ENCODE peak calls at places on chromosomes 7 and 10, in four cellular contexts. C is cardiac fibroblast, Y is nephron progenitor cell, H is heart right ventricle. P is an unnamed sample.

GRCh38 chr7:155459133-155459866 is 1.4 kb downstream of the EN2 start:
- DNase-seq in H (no peak), Y (no peak), C (no peak), P (no peak)

GRCh38 chr7:92064414-92065029 is 69.8 kb downstream of the CYP51A1 start:
- DNase-seq in H (no peak), C (no peak), Y (no peak), P (no peak)

GRCh38 chr10:125012851-125013528 is 71.1 kb downstream of the ZRANB1 start:
- DNase-seq in H (no peak), C (no peak), Y (no peak), P (no peak)

GRCh38 chr10:77125231-77125630 is 512.4 kb downstream of the KCNMA1 start:
- DNase-seq in C (no peak), H (no peak), Y (no peak), P (no peak)

GRCh38 chr10:117541909-117542705 is 439 bp upstream of the EMX2 start:
- DNase-seq in C (peak), Y (peak), H (no peak), P (peak)

GRCh38 chr7:111756687-111757178 is 194.4 kb upstream of the IMMP2L start:
- DNase-seq in Y (peak), C (peak), H (peak), P (peak)

GRCh38 chr7:32163141-32163806 is 93.1 kb upstream of the PDE1C start:
- DNase-seq in Y (no peak), H (peak), C (peak), P (peak)

GRCh38 chr7:128940494-128941322 is 3.0 kb downstream of the IRF5 start:
- DNase-seq in Y (no peak), C (no peak), H (peak), P (no peak)

GRCh38 chr10:5948999-5949759 is 28.2 kb downstream of the IL15RA start:
- DNase-seq in H (peak), C (peak), Y (peak), P (no peak)

GRCh38 chr7:146892151-146892550 is 775.5 kb downstream of the CNTNAP2 start:
- DNase-seq in H (no peak), C (no peak), Y (no peak), P (no peak)

GRCh38 chr7:134290286-134290685 is 26.4 kb downstream of the SLC35B4 start:
- DNase-seq in H (no peak), C (peak), Y (no peak), P (no peak)

GRCh38 chr10:130833596-130833995 is 477.9 kb downstream of the TCERG1L start:
- DNase-seq in H (no peak), C (no peak), Y (no peak), P (no peak)

GRCh38 chr7:38052786-38053185 is 125.3 kb upstream of the STARD3NL start:
- DNase-seq in Y (no peak), H (no peak), C (no peak), P (no peak)

GRCh38 chr10:89563861-89564478 is 28.6 kb upstream of the SLC16A12 start:
- DNase-seq in C (peak), Y (no peak), H (peak), P (no peak)

DNA sequence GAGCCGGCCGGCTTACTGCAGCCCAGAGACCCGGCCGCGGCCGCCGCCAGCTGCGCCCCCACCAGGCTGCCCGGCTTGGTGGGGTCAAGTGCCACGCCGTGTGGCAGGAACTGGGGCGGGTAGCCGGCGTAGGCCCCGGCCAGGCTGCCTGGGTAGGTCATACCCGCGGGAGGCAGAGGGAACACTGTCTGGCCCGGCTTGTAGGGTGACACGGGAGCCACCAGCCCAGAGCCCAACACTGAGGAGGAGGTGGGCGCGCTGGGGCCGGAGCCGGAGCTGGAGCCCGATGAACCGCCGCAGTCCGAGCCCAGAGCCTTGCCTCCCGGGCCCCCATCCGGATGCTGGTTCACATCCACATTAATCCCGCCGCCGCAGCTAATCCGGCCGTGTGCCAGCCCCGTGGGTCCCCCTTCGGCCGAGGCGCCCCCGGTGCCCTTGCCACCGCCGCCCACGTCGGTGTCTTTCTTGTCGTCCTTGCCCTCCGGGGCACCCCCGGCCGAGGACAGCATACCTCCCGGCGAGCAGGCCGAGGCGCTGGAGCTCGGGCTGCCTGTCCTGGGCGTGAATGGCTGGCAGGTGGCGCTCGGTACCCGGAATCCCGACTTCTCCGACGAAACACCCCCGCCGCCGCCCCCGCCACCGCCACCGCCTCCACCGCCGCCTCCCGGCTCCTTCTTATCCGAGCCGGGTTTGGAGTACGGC is 2.0 kb downstream of the ZNF503 start:
- DNase-seq in C (peak), H (peak), Y (peak), P (no peak)
- TF ChIP-seq CTCF in C (peak), H (peak), Y (peak), P (peak)

DNA sequence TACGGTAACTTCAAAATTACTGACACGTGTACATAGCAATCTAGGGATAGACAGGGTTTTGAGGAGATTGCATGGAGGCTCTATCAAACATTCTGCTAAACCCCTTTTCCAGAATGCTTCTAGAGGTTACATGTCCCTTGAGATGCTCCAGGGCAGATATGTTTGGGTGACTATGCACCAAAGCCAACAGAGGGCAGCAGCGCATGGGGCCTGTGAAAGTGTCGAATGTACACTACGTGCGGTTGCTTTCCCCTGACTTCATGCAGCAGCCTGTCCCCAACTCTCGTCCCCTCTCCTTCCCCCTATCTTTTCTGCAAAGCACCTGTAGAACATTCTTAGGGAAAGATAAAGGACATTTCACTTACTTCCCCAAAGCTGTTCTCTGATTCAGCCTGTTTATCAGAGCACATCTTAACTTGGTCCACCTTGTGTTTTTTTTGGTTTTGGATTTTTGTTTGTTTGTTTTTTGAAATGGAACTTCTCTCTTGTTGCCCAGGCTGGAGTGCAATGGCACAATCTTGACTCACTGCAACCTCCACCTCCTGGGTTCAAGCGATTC is 90.2 kb downstream of the UBE3C start:
- DNase-seq in C (peak), H (no peak), Y (peak), P (no peak)
- TF ChIP-seq CTCF in C (peak), H (no peak), Y (peak), P (peak)

DNA sequence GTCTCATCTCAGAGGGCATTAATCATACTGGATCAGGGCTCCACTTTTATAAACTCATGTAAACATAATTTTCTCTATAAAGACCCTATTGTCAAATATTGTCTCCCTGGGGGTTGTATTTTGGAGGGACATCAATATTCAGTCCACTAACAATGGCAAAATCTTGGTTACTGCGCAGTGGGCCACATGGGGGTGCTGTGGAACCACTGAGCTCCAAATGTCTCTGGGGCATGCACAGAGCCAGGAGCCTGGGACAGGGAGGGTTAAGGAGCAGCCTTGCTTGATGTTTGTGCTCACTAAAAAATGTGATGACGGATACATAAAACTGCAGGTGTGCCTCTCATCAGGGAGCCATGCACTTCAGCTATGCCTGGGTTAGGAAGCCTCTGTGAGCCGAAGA is 62.1 kb upstream of the PRSS58 start:
- DNase-seq in Y (peak), H (no peak), C (no peak), P (no peak)
- TF ChIP-seq CTCF in Y (peak), H (no peak), C (peak), P (no peak)

DNA sequence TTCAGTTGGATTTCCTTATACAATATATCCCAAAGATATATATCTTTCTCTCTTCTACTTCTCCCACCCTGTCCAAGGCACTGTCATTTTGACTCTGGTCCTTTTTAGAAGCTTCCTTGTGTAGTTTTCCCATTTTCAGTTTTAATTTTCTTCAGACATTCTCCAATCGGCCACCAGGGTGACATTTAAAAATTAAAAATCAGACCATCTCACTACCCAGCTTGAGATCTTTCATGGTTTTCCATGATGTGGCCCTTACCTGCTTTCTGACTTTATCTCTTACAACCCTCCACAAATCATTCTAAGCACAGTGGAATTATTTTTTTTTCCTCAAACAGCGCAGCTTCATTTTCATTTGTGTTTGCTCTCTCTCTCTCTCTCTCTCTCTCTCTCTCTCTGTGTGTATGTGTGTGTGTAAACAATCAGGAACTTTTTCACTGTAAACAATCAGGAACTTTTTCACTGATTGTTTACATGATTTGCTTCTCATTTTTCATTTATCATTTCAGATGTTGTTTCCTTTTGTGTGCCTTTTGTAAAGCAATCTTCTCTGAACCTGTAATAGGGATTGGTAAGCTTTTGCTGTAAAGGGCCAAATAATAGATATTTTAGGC is 348.8 kb downstream of the ATRNL1 start:
- DNase-seq in C (no peak), Y (no peak), H (no peak), P (no peak)
- TF ChIP-seq CTCF in C (no peak), Y (no peak), H (no peak), P (no peak)

P was measured in AG09319.